ENCODE peak calls at places on chromosomes 5 and 9, in eight cellular contexts. A is right cardiac atrium; K is cardiac muscle cell; R is testis; U is naive thymus-derived CD4-positive, alpha-beta T cell; C is AG10803; L is retinal pigment epithelial cell; Y is gastrocnemius medialis. P is an unnamed sample.

GRCh38 chr9:93210324-93210973 is 26.5 kb downstream of the WNK2 start:
- DNase-seq in A (no peak), K (no peak), R (no peak), U (no peak), C (no peak), L (no peak), Y (no peak), P (no peak)

GRCh38 chr5:177023247-177023703 is 779 bp downstream of the ZNF346 start:
- DNase-seq in A (no peak), K (peak; percentile 14), R (no peak), U (no peak), C (no peak), L (no peak), Y (no peak), P (no peak)

GRCh38 chr5:142506046-142506445 is 179.8 kb downstream of the FGF1 start:
- DNase-seq in A (no peak), K (no peak), R (no peak), U (no peak), C (no peak), L (no peak), Y (no peak), P (no peak)

GRCh38 chr5:124662261-124662781 is 84.1 kb downstream of the ZNF608 start:
- DNase-seq in A (no peak), K (no peak), R (no peak), U (no peak), C (no peak), L (no peak), Y (no peak), P (no peak)

GRCh38 chr5:72498284-72498683 is 8.9 kb downstream of the ZNF366 start:
- DNase-seq in A (no peak), K (peak; percentile 54), R (no peak), U (no peak), C (peak; percentile 63), L (peak; percentile 38), Y (no peak), P (no peak)

GRCh38 chr5:159805021-159805420 is 111.3 kb upstream of the ADRA1B start:
- DNase-seq in A (no peak), K (peak; percentile 23), R (peak; percentile 48), U (no peak), C (peak; percentile 86), L (no peak), Y (no peak), P (no peak)

GRCh38 chr5:103565711-103566110 is 3.1 kb upstream of the NUDT12 start:
- DNase-seq in A (no peak), K (no peak), R (no peak), U (no peak), C (no peak), L (no peak), Y (no peak), P (no peak)

GRCh38 chr9:86721843-86722705 is 225.2 kb downstream of the GAS1 start:
- DNase-seq in A (peak; percentile 58), K (peak; percentile 97), R (peak; percentile 60), U (no peak), C (peak; percentile 96), L (peak; percentile 75), Y (peak; percentile 47), P (no peak)

GRCh38 chr9:1337169-1337568 is 287.0 kb downstream of the DMRT2 start:
- DNase-seq in A (no peak), K (no peak), R (no peak), U (no peak), C (peak; percentile 0), L (no peak), Y (no peak), P (no peak)

GRCh38 chr9:75071530-75072122 is 16.3 kb downstream of the NMRK1 start:
- DNase-seq in A (no peak), K (no peak), R (no peak), U (peak; percentile 38), C (no peak), L (no peak), Y (no peak), P (no peak)

GRCh38 chr5:106311230-106311629 is 1359.5 kb downstream of the EFNA5 start:
- DNase-seq in A (no peak), K (peak; percentile 21), R (no peak), U (no peak), C (no peak), L (peak; percentile 52), Y (no peak), P (no peak)

GRCh38 chr9:71758277-71758676 is 10.0 kb downstream of the CEMIP2 start:
- DNase-seq in A (no peak), K (no peak), R (no peak), U (no peak), C (no peak), L (no peak), Y (no peak), P (peak; percentile 80)

GRCh38 chr9:130183133-130183762 is 11.0 kb downstream of the NCS1 start:
- DNase-seq in A (peak; percentile 69), K (peak; percentile 81), R (no peak), U (no peak), C (peak; percentile 84), L (peak; percentile 47), Y (no peak), P (no peak)

GRCh38 chr5:167731951-167732350 is 559.5 kb upstream of the WWC1 start:
- DNase-seq in A (no peak), K (no peak), R (no peak), U (no peak), C (peak; percentile 48), L (no peak), Y (no peak), P (no peak)

GRCh38 chr9:135490980-135491444 is 9.5 kb upstream of the MRPS2 start:
- DNase-seq in A (no peak), K (no peak), R (no peak), U (no peak), C (no peak), L (no peak), Y (no peak), P (no peak)

GRCh38 chr9:95516736-95517558 is at the start of gene PTCH1:
- DNase-seq in A (peak; percentile 74), K (peak; percentile 72), R (peak; percentile 85), U (peak; percentile 56), C (peak; percentile 43), L (no peak), Y (no peak), P (no peak)

GRCh38 chr9:21812415-21812814 is 10.0 kb downstream of the MTAP start:
- DNase-seq in A (no peak), K (peak; percentile 50), R (no peak), U (no peak), C (peak; percentile 54), L (no peak), Y (no peak), P (no peak)

GRCh38 chr9:98158071-98158791 is 34.2 kb downstream of the CORO2A start:
- DNase-seq in A (no peak), K (no peak), R (no peak), U (no peak), C (no peak), L (no peak), Y (no peak), P (peak; percentile 98)

DNA sequence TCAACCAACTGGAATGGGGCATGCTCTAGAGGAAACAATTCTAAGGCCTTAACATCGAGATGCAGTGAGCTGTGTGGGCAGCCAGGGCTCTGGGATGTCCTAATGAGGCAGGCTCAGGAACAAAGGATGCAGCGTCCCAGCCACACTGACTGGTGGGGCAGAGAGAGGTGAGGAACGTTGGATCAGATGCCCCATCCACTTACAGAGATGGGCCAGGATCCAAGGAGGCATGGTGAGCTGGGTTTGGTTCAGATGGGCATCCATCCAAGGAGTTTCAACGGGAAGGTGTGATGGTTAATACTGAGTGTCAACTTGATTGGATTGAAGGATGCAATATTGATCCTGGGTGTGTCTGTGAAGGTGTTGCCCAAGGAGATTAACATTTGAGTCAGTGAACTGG is 15.5 kb upstream of the MARCHF6 start:
- DNase-seq in A (no peak), K (no peak), R (no peak), U (no peak), C (no peak), L (no peak), Y (no peak), P (no peak)
- H3K4me3 ChIP-seq in A (no peak overlapping the region), K (no peak overlapping the region), R (no peak overlapping the region), U (no peak overlapping the region), C (no peak overlapping the region), L (no peak overlapping the region), Y (no peak overlapping the region), P (no peak overlapping the region)

GRCh38 chr5:16933337-16933736 is 2.8 kb downstream of the MYO10 start:
- DNase-seq in A (no peak), K (no peak), R (no peak), U (no peak), C (no peak), L (no peak), Y (no peak), P (no peak)
- H3K4me3 ChIP-seq in A (no peak overlapping the region), K (no peak overlapping the region), R (peak overlapping the region; percentile 99), U (no peak overlapping the region), C (peak overlapping the region; percentile 87), L (peak overlapping the region; percentile 90), Y (no peak overlapping the region), P (no peak overlapping the region)

GRCh38 chr5:43063731-43064171 is 23.6 kb upstream of the ANXA2R start:
- DNase-seq in A (no peak), K (peak; percentile 66), R (no peak), U (no peak), C (no peak), L (no peak), Y (no peak), P (no peak)
- H3K4me3 ChIP-seq in A (no peak overlapping the region), K (no peak overlapping the region), R (peak overlapping the region; percentile 90), U (peak overlapping the region; percentile 82), C (no peak overlapping the region), L (no peak overlapping the region), Y (no peak overlapping the region), P (peak overlapping the region; percentile 85)

DNA sequence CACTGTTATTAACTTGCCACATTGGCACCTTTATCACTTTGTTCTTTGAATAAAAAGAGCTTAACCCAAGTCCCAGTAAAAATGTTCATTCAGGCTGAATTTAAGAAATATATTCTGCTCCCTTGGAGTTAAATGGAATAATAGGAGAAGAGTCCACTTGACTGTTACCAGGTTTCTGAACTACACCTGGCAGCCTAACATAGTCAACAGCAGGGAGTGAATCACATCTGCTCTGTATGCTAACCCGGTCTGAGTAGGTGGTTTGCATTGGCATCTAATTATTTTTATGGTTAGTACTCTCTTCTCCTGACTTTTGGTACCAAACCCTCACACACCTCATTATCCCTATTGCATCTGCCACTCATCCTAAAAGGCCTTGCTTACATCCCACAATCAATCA is 86.7 kb downstream of the STK32A start:
- DNase-seq in A (no peak), K (no peak), R (no peak), U (no peak), C (no peak), L (no peak), Y (no peak), P (no peak)
- H3K4me3 ChIP-seq in A (no peak overlapping the region), K (no peak overlapping the region), R (no peak overlapping the region), U (no peak overlapping the region), C (no peak overlapping the region), L (no peak overlapping the region), Y (no peak overlapping the region), P (no peak overlapping the region)

DNA sequence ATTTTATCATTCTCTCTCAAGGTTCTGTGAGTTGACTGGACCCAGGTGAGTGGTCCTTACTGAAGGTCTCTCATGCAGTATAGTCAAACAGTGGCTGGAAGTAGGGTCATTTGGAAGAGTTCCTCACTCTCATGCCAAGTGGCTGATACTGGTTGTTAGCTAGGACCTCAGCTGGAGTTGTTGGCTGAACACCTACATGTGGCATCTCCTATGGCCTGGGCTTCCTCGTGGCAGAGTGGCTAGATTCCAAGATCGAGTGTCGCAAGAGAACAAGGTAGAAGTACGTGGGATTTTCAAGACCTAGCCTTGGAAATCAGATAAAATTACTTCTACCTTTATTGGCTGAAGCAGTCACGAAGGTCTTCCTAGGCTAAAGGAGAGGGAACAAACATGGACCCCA is 7.6 kb downstream of the SLC31A2 start:
- DNase-seq in A (no peak), K (no peak), R (no peak), U (no peak), C (no peak), L (no peak), Y (no peak), P (no peak)
- H3K4me3 ChIP-seq in A (no peak overlapping the region), K (no peak overlapping the region), R (no peak overlapping the region), U (no peak overlapping the region), C (no peak overlapping the region), L (no peak overlapping the region), Y (no peak overlapping the region), P (no peak overlapping the region)